ENCODE peak calls at places on chromosome 20, in nine cellular contexts. T is stimulated activated naive CD4-positive, alpha-beta T cell treated with Interleukin-2 at 50 U/mL for 16 hours; J is putamen; B is cardiac fibroblast; D is KG1; I is H7; K is AG04449; Y is HS-27A; P is CD4-positive, alpha-beta T cell. N is an unnamed sample.

GRCh38 chr20:49905415-49906091 is 9.8 kb downstream of the SPATA2 start:
- DNase-seq in T (no peak), J (no peak), B (no peak), D (no peak), I (peak; percentile 39), K (no peak), Y (no peak), P (no peak), N (no peak)

GRCh38 chr20:23564927-23565326 is 3.4 kb downstream of the CST9L start:
- DNase-seq in T (no peak), J (no peak), B (no peak), D (no peak), I (no peak), K (no peak), Y (no peak), P (no peak), N (no peak)

GRCh38 chr20:37977786-37978185 is 55.5 kb downstream of the TTI1 start:
- DNase-seq in T (no peak), J (no peak), B (no peak), D (no peak), I (no peak), K (no peak), Y (no peak), P (no peak), N (no peak)

GRCh38 chr20:14979472-14979986 is 642.1 kb upstream of the FLRT3 start:
- DNase-seq in T (no peak), J (no peak), B (no peak), D (no peak), I (no peak), K (no peak), Y (no peak), P (no peak), N (no peak)

GRCh38 chr20:10316582-10316981 is 98.0 kb downstream of the SNAP25 start:
- DNase-seq in T (no peak), J (no peak), B (no peak), D (no peak), I (no peak), K (no peak), Y (no peak), P (no peak), N (no peak)

GRCh38 chr20:60752741-60753420 is 499.2 kb upstream of the CDH4 start:
- DNase-seq in T (no peak), J (no peak), B (no peak), D (no peak), I (no peak), K (no peak), Y (no peak), P (no peak), N (no peak)

GRCh38 chr20:14861028-14861699 is 523.8 kb upstream of the FLRT3 start:
- DNase-seq in T (no peak), J (no peak), B (no peak), D (no peak), I (no peak), K (no peak), Y (no peak), P (no peak), N (no peak)

GRCh38 chr20:11553603-11554002 is 364.1 kb upstream of the BTBD3 start:
- DNase-seq in T (no peak), J (no peak), B (peak; percentile 29), D (peak; percentile 21), I (no peak), K (no peak), Y (no peak), P (no peak), N (peak; percentile 5)

GRCh38 chr20:62351469-62352401 is 15.4 kb downstream of the LAMA5 start:
- DNase-seq in T (no peak), J (no peak), B (no peak), D (no peak), I (no peak), K (no peak), Y (no peak), P (no peak), N (no peak)

GRCh38 chr20:53866787-53867740 is 203.3 kb downstream of the BCAS1 start:
- DNase-seq in T (no peak), J (no peak), B (no peak), D (no peak), I (no peak), K (no peak), Y (no peak), P (no peak), N (no peak)

GRCh38 chr20:38350879-38351775 is 4.8 kb downstream of the LBP start:
- DNase-seq in T (no peak), J (no peak), B (peak; percentile 28), D (no peak), I (no peak), K (no peak), Y (no peak), P (no peak), N (peak; percentile 19)

GRCh38 chr20:25584905-25585704 is at the start of gene NINL:
- DNase-seq in T (peak; percentile 25), J (peak; percentile 30), B (peak; percentile 67), D (no peak), I (peak; percentile 98), K (no peak), Y (peak; percentile 39), P (peak; percentile 22), N (peak; percentile 19)

GRCh38 chr20:41178904-41179432 is 41.6 kb downstream of the PLCG1 start:
- DNase-seq in T (no peak), J (peak; percentile 67), B (peak; percentile 25), D (no peak), I (peak; percentile 28), K (no peak), Y (no peak), P (no peak), N (peak; percentile 69)